ENCODE peak calls at places on chromosomes 7 and 10, in eight cellular contexts. P, U, W, S, M, O, Z and G are unnamed samples.

GRCh38 chr7:1922071-1922869 is 252.2 kb downstream of the ELFN1 start:
- DNase-seq in P (no peak), W (no peak), S (no peak), M (no peak), U (no peak), Z (no peak), O (no peak), G (no peak)

GRCh38 chr10:48209246-48209645 is 65.2 kb downstream of the FRMPD2 start:
- DNase-seq in S (no peak), Z (no peak), P (peak), M (no peak), W (no peak), U (no peak), O (no peak), G (no peak)

GRCh38 chr10:8306685-8307364 is 252.3 kb downstream of the GATA3 start:
- DNase-seq in S (peak), U (no peak), M (no peak), O (peak), Z (no peak), W (no peak), P (peak), G (no peak)

GRCh38 chr7:2011266-2012043 is 221.3 kb downstream of the MAD1L1 start:
- DNase-seq in O (no peak), S (no peak), M (no peak), P (no peak), U (no peak), Z (no peak), W (peak), G (no peak)

GRCh38 chr7:27116962-27117686 is 13.4 kb downstream of the HOXA4 start:
- DNase-seq in P (peak), S (peak), W (no peak), O (no peak), Z (no peak), U (no peak), M (no peak), G (no peak)

GRCh38 chr7:17304926-17305325 is 6.5 kb downstream of the AHR start:
- DNase-seq in U (no peak), M (no peak), P (peak), S (peak), W (peak), O (no peak), Z (no peak), G (no peak)

GRCh38 chr10:122575776-122576175 is 15.2 kb downstream of the DMBT1 start:
- DNase-seq in U (no peak), P (no peak), S (no peak), M (no peak), W (no peak), O (no peak), Z (no peak), G (no peak)

GRCh38 chr7:4436361-4436899 is 245.7 kb upstream of the FOXK1 start:
- DNase-seq in U (no peak), S (no peak), O (no peak), Z (no peak), W (no peak), M (no peak), P (no peak), G (no peak)

GRCh38 chr10:70561051-70561450 is 41.5 kb downstream of the PRF1 start:
- DNase-seq in P (no peak), O (no peak), W (peak), S (no peak), M (no peak), U (no peak), Z (no peak), G (no peak)

GRCh38 chr10:110165867-110166266 is 41.5 kb upstream of the MXI1 start:
- DNase-seq in O (no peak), S (no peak), U (no peak), W (no peak), M (peak), P (no peak), Z (no peak), G (no peak)

GRCh38 chr10:121631296-121631695 is 33.1 kb upstream of the FGFR2 start:
- DNase-seq in M (no peak), Z (no peak), P (no peak), U (no peak), W (no peak), S (no peak), O (no peak), G (no peak)

GRCh38 chr7:18995811-18996400 is 121.5 kb downstream of the TWIST1 start:
- DNase-seq in S (no peak), Z (no peak), M (no peak), P (no peak), U (no peak), O (no peak), W (no peak), G (no peak)
- TF ChIP-seq CTCF in S (no peak), Z (no peak), M (no peak), P (no peak), U (no peak), O (no peak), W (no peak), G (no peak)

GRCh38 chr7:156503195-156503594 is 137.4 kb upstream of the RNF32 start:
- DNase-seq in U (no peak), O (peak), W (no peak), Z (no peak), M (no peak), P (no peak), S (no peak), G (no peak)
- TF ChIP-seq CTCF in U (no peak), O (peak), W (no peak), Z (peak), M (no peak), P (no peak), S (no peak), G (no peak)

GRCh38 chr10:16685551-16685950 is 131.7 kb downstream of the RSU1 start:
- DNase-seq in U (no peak), S (no peak), W (no peak), P (no peak), Z (no peak), O (no peak), M (no peak), G (no peak)

GRCh38 chr10:16689636-16690035 is 127.6 kb downstream of the RSU1 start:
- DNase-seq in Z (no peak), W (no peak), U (no peak), O (no peak), P (no peak), M (no peak), S (no peak), G (no peak)

GRCh38 chr10:16689227-16689626 is 128.0 kb downstream of the RSU1 start:
- DNase-seq in O (no peak), M (no peak), P (peak), Z (no peak), S (no peak), W (no peak), U (no peak), G (no peak)

GRCh38 chr10:16690417-16690816 is 126.8 kb downstream of the RSU1 start:
- DNase-seq in O (no peak), M (no peak), W (no peak), P (no peak), U (no peak), S (no peak), Z (no peak), G (no peak)

GRCh38 chr10:16686081-16686902 is 130.9 kb downstream of the RSU1 start:
- DNase-seq in S (no peak), P (no peak), M (no peak), O (no peak), W (no peak), U (no peak), Z (no peak), G (no peak)
- TF ChIP-seq CTCF in S (no peak), P (no peak), M (no peak), O (no peak), W (no peak), U (no peak), Z (no peak), G (no peak)

DNA sequence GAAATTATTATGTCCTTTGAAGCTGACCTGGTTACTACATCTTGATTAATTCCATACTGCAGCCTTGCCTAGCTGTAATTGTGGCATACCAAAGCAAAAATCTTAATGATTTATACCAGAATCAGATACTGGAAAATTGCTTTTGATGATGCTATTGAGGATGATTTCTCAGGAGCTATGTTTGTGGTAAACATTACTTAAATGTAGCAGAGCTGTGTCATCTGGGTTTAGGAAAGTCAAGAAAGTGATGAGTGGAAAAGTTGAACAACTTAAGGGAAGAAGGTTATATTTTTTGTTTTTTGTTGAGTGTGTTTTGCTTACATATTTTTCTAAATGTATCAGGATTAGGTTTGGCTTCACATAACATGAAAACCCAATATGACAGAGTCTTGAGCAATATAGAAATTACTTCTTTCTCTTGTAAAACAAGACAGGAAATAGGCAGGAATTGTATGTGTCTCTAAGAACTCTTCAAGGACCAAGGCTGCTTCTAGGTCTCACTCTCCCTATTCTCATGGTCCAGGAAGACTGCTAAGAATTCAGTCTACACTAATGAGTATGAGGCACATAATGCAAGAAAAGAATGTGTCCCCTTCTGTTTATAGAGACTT is 87.6 kb upstream of the MTPN start:
- DNase-seq in W (no peak), Z (no peak), M (no peak), P (no peak), O (no peak), U (no peak), S (no peak), G (no peak)
- TF ChIP-seq CTCF in W (no peak), Z (no peak), M (no peak), P (no peak), O (no peak), U (no peak), S (no peak), G (no peak)

GRCh38 chr10:22681783-22682183 is 32.6 kb downstream of the PIP4K2A start:
- DNase-seq in Z (no peak), W (peak), M (no peak), P (peak), U (no peak), O (no peak), S (peak), G (no peak)

GRCh38 chr10:22684707-22685106 is 29.7 kb downstream of the PIP4K2A start:
- DNase-seq in U (no peak), S (no peak), Z (no peak), O (no peak), W (no peak), M (no peak), P (no peak), G (no peak)

GRCh38 chr10:22682237-22683192 is 31.9 kb downstream of the PIP4K2A start:
- DNase-seq in Z (no peak), M (no peak), O (no peak), U (no peak), S (peak), P (peak), W (no peak), G (peak)

GRCh38 chr10:22685926-22686325 is 28.5 kb downstream of the PIP4K2A start:
- DNase-seq in M (no peak), P (no peak), S (no peak), O (no peak), U (peak), Z (no peak), W (no peak), G (no peak)

DNA sequence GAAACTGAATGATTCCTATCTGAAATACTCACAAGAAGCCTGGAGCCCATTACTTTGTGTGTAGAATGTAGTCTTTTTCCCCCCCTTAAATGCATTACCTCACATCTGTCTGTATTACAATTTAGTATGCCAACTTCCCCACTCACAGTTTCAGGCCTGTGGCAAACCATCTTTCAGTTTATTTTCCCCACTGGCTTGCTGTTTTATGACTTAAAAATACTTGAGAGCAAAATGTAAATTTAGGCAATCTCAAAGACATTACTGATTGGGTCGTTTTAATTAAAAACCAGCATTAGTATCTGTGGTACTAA is 30.4 kb downstream of the PIP4K2A start:
- DNase-seq in O (no peak), W (no peak), S (no peak), U (no peak), Z (no peak), P (no peak), M (no peak), G (no peak)
- TF ChIP-seq CTCF in O (no peak), W (no peak), S (no peak), U (no peak), Z (no peak), P (no peak), M (no peak), G (no peak)

GRCh38 chr10:47077941-47078340 is 166.7 kb downstream of the PTPN20 start:
- DNase-seq in P (no peak), U (no peak), Z (no peak), W (no peak), M (peak), O (no peak), S (no peak), G (no peak)

GRCh38 chr10:47079177-47079580 is 168.0 kb downstream of the PTPN20 start:
- DNase-seq in S (no peak), M (peak), U (no peak), P (peak), Z (no peak), W (no peak), O (no peak), G (no peak)

GRCh38 chr10:47073967-47074366 is 162.7 kb downstream of the PTPN20 start:
- DNase-seq in S (no peak), Z (no peak), W (no peak), P (no peak), O (no peak), U (no peak), M (no peak), G (no peak)

GRCh38 chr10:47078393-47079163 is 167.3 kb downstream of the PTPN20 start:
- DNase-seq in O (no peak), P (no peak), M (peak), U (no peak), Z (no peak), S (no peak), W (no peak), G (no peak)

GRCh38 chr10:47076949-47077348 is 165.7 kb downstream of the PTPN20 start:
- DNase-seq in M (no peak), O (no peak), U (no peak), W (no peak), P (peak), Z (no peak), S (peak), G (no peak)
- TF ChIP-seq CTCF in M (no peak), O (no peak), U (no peak), W (no peak), P (no peak), Z (no peak), S (no peak), G (no peak)

GRCh38 chr7:15555385-15555859 is 6.4 kb downstream of the AGMO start:
- DNase-seq in P (no peak), O (no peak), Z (no peak), M (no peak), S (no peak), U (no peak), W (no peak), G (no peak)
- TF ChIP-seq CTCF in P (no peak), O (no peak), Z (no peak), M (peak), S (no peak), U (peak), W (no peak), G (no peak)

GRCh38 chr7:101814996-101815825 is 2.2 kb upstream of the CUX1 start:
- DNase-seq in W (peak), Z (peak), S (peak), O (peak), U (peak), M (no peak), P (no peak), G (peak)
- TF ChIP-seq CTCF in W (no peak), Z (peak), S (peak), O (no peak), U (peak), M (peak), P (no peak), G (peak)